ENCODE peak calls at places on chromosome 18, in four cellular contexts. One of them, this sample, is unnamed.

GRCh38 chr18:9319333-9319732 is 15.2 kb upstream of the TWSG1 start:
- DNase-seq in HEK293T: no peak
- DNase-seq in HepG2: no peak
- DNase-seq in GM12878: no peak
- DNase-seq in this sample: no peak

GRCh38 chr18:43514747-43515146 is 237.5 kb upstream of the SYT4 start:
- DNase-seq in HEK293T: no peak
- DNase-seq in GM12878: no peak
- DNase-seq in HepG2: no peak
- DNase-seq in this sample: no peak

GRCh38 chr18:45894818-45895217 is 69.3 kb downstream of the SIGLEC15 start:
- DNase-seq in HepG2: no peak
- DNase-seq in GM12878: no peak
- DNase-seq in HEK293T: no peak
- DNase-seq in this sample: no peak

GRCh38 chr18:70373062-70373519 is 84.2 kb downstream of the SOCS6 start:
- DNase-seq in HepG2: peak
- DNase-seq in HEK293T: no peak
- DNase-seq in GM12878: no peak
- DNase-seq in this sample: no peak

GRCh38 chr18:8507361-8507760 is 101.9 kb upstream of the RAB12 start:
- DNase-seq in GM12878: no peak
- DNase-seq in HEK293T: peak
- DNase-seq in HepG2: peak
- DNase-seq in this sample: no peak

GRCh38 chr18:40066368-40066767 is 1888.7 kb upstream of the PIK3C3 start:
- DNase-seq in GM12878: no peak
- DNase-seq in HEK293T: no peak
- DNase-seq in HepG2: no peak
- DNase-seq in this sample: no peak

GRCh38 chr18:55790296-55790695 is 202.3 kb upstream of the TCF4 start:
- DNase-seq in HEK293T: no peak
- DNase-seq in GM12878: no peak
- DNase-seq in HepG2: no peak
- DNase-seq in this sample: no peak

GRCh38 chr18:28823506-28824182 is 646.7 kb upstream of the CDH2 start:
- DNase-seq in HEK293T: no peak
- DNase-seq in GM12878: no peak
- DNase-seq in HepG2: no peak
- DNase-seq in this sample: no peak

GRCh38 chr18:3451989-3452749 is 2.2 kb downstream of the TGIF1 start:
- DNase-seq in HEK293T: peak
- DNase-seq in HepG2: no peak
- DNase-seq in GM12878: no peak
- DNase-seq in this sample: no peak

GRCh38 chr18:28458751-28459150 is 281.8 kb upstream of the CDH2 start:
- DNase-seq in HepG2: no peak
- DNase-seq in HEK293T: no peak
- DNase-seq in GM12878: no peak
- DNase-seq in this sample: no peak

GRCh38 chr18:48028716-48029115 is 98.3 kb upstream of the SMAD2 start:
- DNase-seq in GM12878: no peak
- DNase-seq in HepG2: no peak
- DNase-seq in HEK293T: no peak
- DNase-seq in this sample: no peak

GRCh38 chr18:8814206-8814605 is 108.8 kb downstream of the MTCL1 start:
- DNase-seq in GM12878: no peak
- DNase-seq in HepG2: no peak
- DNase-seq in HEK293T: no peak
- DNase-seq in this sample: no peak

GRCh38 chr18:54612237-54612636 is 21.2 kb downstream of the DYNAP start:
- DNase-seq in HEK293T: no peak
- DNase-seq in HepG2: no peak
- DNase-seq in GM12878: no peak
- DNase-seq in this sample: no peak

GRCh38 chr18:22032392-22032961 is 136.9 kb upstream of the GATA6 start:
- DNase-seq in HEK293T: no peak
- DNase-seq in HepG2: peak
- DNase-seq in GM12878: peak
- DNase-seq in this sample: no peak

GRCh38 chr18:5538541-5538940 is 5.3 kb downstream of the EPB41L3 start:
- DNase-seq in HepG2: no peak
- DNase-seq in GM12878: no peak
- DNase-seq in HEK293T: no peak
- DNase-seq in this sample: no peak

GRCh38 chr18:48781041-48781989 is 169.4 kb downstream of the SMAD7 start:
- DNase-seq in GM12878: no peak
- DNase-seq in HepG2: peak
- DNase-seq in HEK293T: peak
- DNase-seq in this sample: no peak

GRCh38 chr18:35085450-35086032 is 44.3 kb downstream of the MAPRE2 start:
- DNase-seq in HepG2: peak
- DNase-seq in GM12878: no peak
- DNase-seq in HEK293T: no peak
- DNase-seq in this sample: no peak

GRCh38 chr18:74378179-74378682 is 62.6 kb downstream of the C18orf63 start:
- DNase-seq in HEK293T: no peak
- DNase-seq in HepG2: no peak
- DNase-seq in GM12878: no peak
- DNase-seq in this sample: no peak

GRCh38 chr18:6022840-6023239 is 127.5 kb upstream of the TMEM200C start:
- DNase-seq in GM12878: no peak
- DNase-seq in HEK293T: peak
- DNase-seq in HepG2: no peak
- DNase-seq in this sample: no peak

GRCh38 chr18:33761363-33761762 is 183.3 kb downstream of the ASXL3 start:
- DNase-seq in HepG2: no peak
- DNase-seq in GM12878: no peak
- DNase-seq in HEK293T: peak
- DNase-seq in this sample: no peak

GRCh38 chr18:136433-136832 is 21.9 kb upstream of the USP14 start:
- DNase-seq in HepG2: peak
- DNase-seq in HEK293T: no peak
- DNase-seq in GM12878: no peak
- DNase-seq in this sample: no peak

GRCh38 chr18:65704051-65704450 is 46.8 kb upstream of the CDH7 start:
- DNase-seq in GM12878: no peak
- DNase-seq in HEK293T: no peak
- DNase-seq in HepG2: no peak
- DNase-seq in this sample: no peak

GRCh38 chr18:79484661-79485621 is 89.2 kb downstream of the NFATC1 start:
- DNase-seq in GM12878: no peak
- DNase-seq in HEK293T: no peak
- DNase-seq in HepG2: peak
- DNase-seq in this sample: no peak

GRCh38 chr18:39945076-39945475 is 2010.0 kb upstream of the PIK3C3 start:
- DNase-seq in HepG2: no peak
- DNase-seq in HEK293T: no peak
- DNase-seq in GM12878: no peak
- DNase-seq in this sample: no peak

GRCh38 chr18:79203017-79203605 is 133.9 kb downstream of the ATP9B start:
- DNase-seq in HEK293T: no peak
- DNase-seq in GM12878: no peak
- DNase-seq in HepG2: no peak
- DNase-seq in this sample: no peak

GRCh38 chr18:46071615-46071893 is 506 bp downstream of the PSTPIP2 start:
- DNase-seq in HepG2: no peak
- DNase-seq in GM12878: no peak
- DNase-seq in HEK293T: no peak
- DNase-seq in this sample: no peak

GRCh38 chr18:54232485-54233227 is 8.2 kb upstream of the MBD2 start:
- DNase-seq in HepG2: no peak
- DNase-seq in GM12878: no peak
- DNase-seq in HEK293T: no peak
- DNase-seq in this sample: no peak

GRCh38 chr18:38635706-38636105 is 1070.1 kb upstream of the CELF4 start:
- DNase-seq in HEK293T: no peak
- DNase-seq in GM12878: no peak
- DNase-seq in HepG2: no peak
- DNase-seq in this sample: no peak

GRCh38 chr18:61975526-61976326 is 82.9 kb upstream of the RNF152 start:
- DNase-seq in HepG2: no peak
- DNase-seq in GM12878: no peak
- DNase-seq in HEK293T: no peak
- DNase-seq in this sample: no peak

DNA sequence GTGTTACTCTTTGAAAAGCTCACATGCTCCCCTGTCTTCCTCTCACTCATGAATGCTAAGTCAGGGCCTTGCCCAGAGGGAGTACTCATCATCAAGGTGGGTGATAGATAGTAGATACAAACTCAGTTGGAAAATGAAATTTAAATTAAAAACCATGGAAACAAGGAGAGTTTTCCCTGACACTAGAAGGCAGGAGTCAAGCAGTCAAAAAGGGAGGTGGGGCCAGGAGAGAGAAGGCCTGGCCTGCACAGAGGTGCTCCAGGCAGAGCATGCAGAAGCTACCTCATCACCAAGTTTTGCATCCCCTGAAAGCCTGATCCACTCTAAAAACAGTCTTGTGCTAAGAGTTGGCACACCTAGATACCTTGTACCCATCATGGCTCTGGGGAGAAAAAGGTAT is 143.7 kb downstream of the MYO5B start:
- DNase-seq in HEK293T: peak
- DNase-seq in GM12878: no peak
- DNase-seq in HepG2: peak
- DNase-seq in this sample: no peak
- TF ChIP-seq SUZ12 in HEK293T: no peak
- TF ChIP-seq SUZ12 in GM12878: no peak
- TF ChIP-seq SUZ12 in HepG2: no peak
- TF ChIP-seq SUZ12 in this sample: no peak

DNA sequence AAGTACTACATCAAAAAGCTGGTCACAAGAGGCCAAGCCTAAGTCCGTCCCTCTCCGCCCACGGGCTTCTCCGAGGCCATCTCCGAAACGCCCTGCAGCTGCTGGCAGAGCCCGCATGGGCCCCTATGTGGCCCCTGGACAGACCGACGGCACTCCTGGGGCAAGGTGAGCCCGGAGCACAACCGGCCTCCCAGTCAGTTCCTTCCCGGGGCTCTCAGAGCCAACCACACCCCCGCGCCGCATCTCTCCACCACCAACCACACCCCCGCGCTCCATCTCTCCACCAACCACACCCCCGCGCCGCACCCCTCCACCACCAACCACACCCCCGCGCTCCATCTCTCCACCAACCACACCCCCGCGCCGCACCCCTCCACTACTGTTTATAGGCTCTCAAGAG is 93.5 kb downstream of the ZNF516 start:
- DNase-seq in GM12878: no peak
- DNase-seq in HEK293T: no peak
- DNase-seq in HepG2: no peak
- DNase-seq in this sample: no peak
- TF ChIP-seq SUZ12 in GM12878: no peak
- TF ChIP-seq SUZ12 in HEK293T: no peak
- TF ChIP-seq SUZ12 in HepG2: no peak
- TF ChIP-seq SUZ12 in this sample: no peak

DNA sequence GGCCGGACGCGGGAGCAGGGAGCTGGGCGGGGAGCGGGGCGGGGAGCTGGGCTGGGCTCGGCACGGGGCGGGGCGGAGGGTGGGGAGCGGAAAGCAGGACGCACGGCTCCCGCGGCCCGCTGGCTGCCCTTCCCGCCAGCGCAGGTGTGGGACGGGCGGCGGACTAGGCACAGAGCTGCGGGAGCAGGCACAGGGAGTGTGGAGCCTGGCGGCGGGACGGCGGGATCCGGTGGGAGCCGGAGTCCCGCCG is at the start of gene IMPA2:
- DNase-seq in HEK293T: no peak
- DNase-seq in GM12878: no peak
- DNase-seq in HepG2: no peak
- DNase-seq in this sample: no peak
- TF ChIP-seq SUZ12 in HEK293T: no peak
- TF ChIP-seq SUZ12 in GM12878: no peak
- TF ChIP-seq SUZ12 in HepG2: no peak
- TF ChIP-seq SUZ12 in this sample: no peak

GRCh38 chr18:24027156-24027555 is 12.6 kb downstream of the TTC39C start:
- DNase-seq in GM12878: no peak
- DNase-seq in HepG2: no peak
- DNase-seq in HEK293T: no peak
- DNase-seq in this sample: no peak
- TF ChIP-seq SUZ12 in GM12878: no peak
- TF ChIP-seq SUZ12 in HepG2: no peak
- TF ChIP-seq SUZ12 in HEK293T: no peak
- TF ChIP-seq SUZ12 in this sample: no peak

GRCh38 chr18:59697236-59697932 is at the start of gene CCBE1:
- DNase-seq in HepG2: no peak
- DNase-seq in HEK293T: peak
- DNase-seq in GM12878: no peak
- DNase-seq in this sample: peak
- TF ChIP-seq SUZ12 in HepG2: no peak
- TF ChIP-seq SUZ12 in HEK293T: no peak
- TF ChIP-seq SUZ12 in GM12878: no peak
- TF ChIP-seq SUZ12 in this sample: peak

GRCh38 chr18:32711862-32712261 is 61.0 kb downstream of the KLHL14 start:
- DNase-seq in HEK293T: no peak
- DNase-seq in HepG2: no peak
- DNase-seq in GM12878: no peak
- DNase-seq in this sample: no peak

GRCh38 chr18:32717151-32717550 is 55.7 kb downstream of the KLHL14 start:
- DNase-seq in GM12878: no peak
- DNase-seq in HepG2: no peak
- DNase-seq in HEK293T: no peak
- DNase-seq in this sample: no peak

GRCh38 chr18:32712860-32713259 is 60.0 kb downstream of the KLHL14 start:
- DNase-seq in HEK293T: no peak
- DNase-seq in HepG2: no peak
- DNase-seq in GM12878: no peak
- DNase-seq in this sample: no peak

GRCh38 chr18:32714571-32715148 is 58.2 kb downstream of the KLHL14 start:
- DNase-seq in GM12878: peak
- DNase-seq in HEK293T: peak
- DNase-seq in HepG2: peak
- DNase-seq in this sample: peak
- TF ChIP-seq SUZ12 in GM12878: no peak
- TF ChIP-seq SUZ12 in HEK293T: no peak
- TF ChIP-seq SUZ12 in HepG2: no peak
- TF ChIP-seq SUZ12 in this sample: no peak

GRCh38 chr18:30455741-30456140 is 586.8 kb downstream of the DSC3 start:
- DNase-seq in HEK293T: no peak
- DNase-seq in HepG2: no peak
- DNase-seq in GM12878: no peak
- DNase-seq in this sample: no peak

GRCh38 chr18:30451976-30452375 is 590.6 kb downstream of the DSC3 start:
- DNase-seq in GM12878: no peak
- DNase-seq in HEK293T: no peak
- DNase-seq in HepG2: no peak
- DNase-seq in this sample: no peak

GRCh38 chr18:30454920-30455319 is 587.6 kb downstream of the DSC3 start:
- DNase-seq in HEK293T: no peak
- DNase-seq in HepG2: no peak
- DNase-seq in GM12878: no peak
- DNase-seq in this sample: no peak

DNA sequence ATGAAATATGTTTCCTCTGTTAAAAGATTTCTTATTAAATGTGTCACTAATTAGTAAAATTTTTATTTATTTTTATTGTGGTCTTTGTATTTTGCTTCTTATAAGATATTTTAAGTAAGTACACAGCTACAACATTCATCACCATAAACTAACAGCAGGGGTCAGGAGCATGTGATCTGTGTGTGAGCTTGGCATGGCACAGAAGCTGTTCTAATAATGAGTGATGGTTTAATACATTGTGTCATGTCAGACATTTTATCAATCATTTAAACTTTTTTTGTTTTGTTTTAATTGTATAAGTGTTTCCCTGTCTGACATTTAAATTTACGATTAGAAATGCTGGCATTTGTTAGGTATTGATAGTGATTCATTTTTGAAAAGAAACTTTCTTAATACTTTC is 585.4 kb downstream of the DSC3 start:
- DNase-seq in HepG2: no peak
- DNase-seq in HEK293T: peak
- DNase-seq in GM12878: no peak
- DNase-seq in this sample: no peak
- TF ChIP-seq SUZ12 in HepG2: no peak
- TF ChIP-seq SUZ12 in HEK293T: no peak
- TF ChIP-seq SUZ12 in GM12878: no peak
- TF ChIP-seq SUZ12 in this sample: no peak